ENCODE peak calls at places on chromosomes 2 and 18, in six cellular contexts. B is uterus, T is right lobe of liver, A is tibial nerve, C is A549, P is adrenal gland. W is an unnamed sample. For H3K4me1, the result is how much of the 10 kb centered on the place peaks cover.

GRCh38 chr18:74453011-74453571 is 4.0 kb downstream of the DIPK1C start:
- DNase-seq in P (peak), A (no peak), T (no peak), B (no peak), C (no peak), W (no peak)

GRCh38 chr2:10412380-10412779 is 35.7 kb downstream of the ODC1 start:
- DNase-seq in A (no peak), B (no peak), T (no peak), C (no peak), P (no peak), W (peak)

GRCh38 chr18:53033128-53033527 is 693.1 kb downstream of the DCC start:
- DNase-seq in P (no peak), A (no peak), B (no peak), C (no peak), T (no peak), W (no peak)

GRCh38 chr2:217433522-217433921 is 569.3 kb downstream of the TNS1 start:
- DNase-seq in C (no peak), B (peak), T (no peak), P (peak), A (no peak), W (no peak)

GRCh38 chr2:30737326-30737610 is 70.0 kb downstream of the CAPN13 start:
- DNase-seq in B (no peak), A (no peak), P (no peak), T (no peak), C (no peak), W (no peak)

GRCh38 chr18:36419188-36419912 is 121.8 kb downstream of the FHOD3 start:
- DNase-seq in B (no peak), A (no peak), C (no peak), P (no peak), T (no peak), W (no peak)

GRCh38 chr2:64021578-64021977 is 2.4 kb upstream of the VPS54 start:
- DNase-seq in P (no peak), C (no peak), T (no peak), A (no peak), B (no peak), W (no peak)

GRCh38 chr18:26470011-26470637 is 78.2 kb downstream of the KCTD1 start:
- DNase-seq in A (no peak), C (no peak), P (no peak), B (no peak), T (no peak), W (no peak)

GRCh38 chr2:84906900-84907714 is 1.7 kb downstream of the TMSB10 start:
- DNase-seq in A (no peak), T (peak), B (peak), C (peak), P (peak), W (peak)

GRCh38 chr2:144078091-144078490 is 441.8 kb downstream of the ZEB2 start:
- DNase-seq in B (no peak), A (no peak), T (no peak), C (no peak), P (no peak), W (no peak)

GRCh38 chr2:127464470-127465257 is 46.4 kb downstream of the PROC start:
- DNase-seq in A (no peak), T (no peak), P (no peak), B (no peak), C (no peak), W (no peak)

GRCh38 chr2:192827735-192828134 is 633.0 kb upstream of the TMEFF2 start:
- DNase-seq in T (peak), C (no peak), B (no peak), P (no peak), A (no peak), W (peak)

GRCh38 chr18:21305621-21306020 is 63.6 kb downstream of the GREB1L start:
- DNase-seq in C (no peak), A (no peak), P (no peak), T (no peak), B (no peak), W (no peak)

GRCh38 chr2:231615058-231615671 is 22.5 kb downstream of the TEX44 start:
- DNase-seq in C (no peak), A (no peak), B (no peak), P (no peak), T (peak), W (peak)
- H3K4me3 ChIP-seq in C (no peak), A (peak), B (peak), P (peak), T (peak), W (peak)

GRCh38 chr2:109032229-109032800 is 43.3 kb upstream of the EDAR start:
- DNase-seq in B (no peak), A (no peak), C (no peak), P (no peak), T (no peak), W (no peak)
- H3K4me1 ChIP-seq in B (under half), A (under half), C (under half), P (under half), T (under half), W (under half)

GRCh38 chr2:11552260-11552638 is 18.4 kb downstream of the GREB1 start:
- DNase-seq in C (no peak), A (no peak), T (no peak), P (no peak), B (no peak), W (no peak)
- TF ChIP-seq POLR2A in C (no peak), A (no peak), T (no peak), P (no peak), B (no peak), W (no peak)

GRCh38 chr2:44951714-44952113 is 10.2 kb downstream of the SIX3 start:
- DNase-seq in B (no peak), T (no peak), A (no peak), P (no peak), C (no peak), W (no peak)
- H3K4me3 ChIP-seq in B (no peak), T (peak), A (peak), P (peak), C (peak), W (peak)

GRCh38 chr2:65114921-65115320 is 15.0 kb downstream of the RAB1A start:
- DNase-seq in P (no peak), C (no peak), T (no peak), A (no peak), B (no peak), W (no peak)
- H3K4me1 ChIP-seq in P (under half), C (under half), T (under half), A (under half), B (under half), W (half or more)

DNA sequence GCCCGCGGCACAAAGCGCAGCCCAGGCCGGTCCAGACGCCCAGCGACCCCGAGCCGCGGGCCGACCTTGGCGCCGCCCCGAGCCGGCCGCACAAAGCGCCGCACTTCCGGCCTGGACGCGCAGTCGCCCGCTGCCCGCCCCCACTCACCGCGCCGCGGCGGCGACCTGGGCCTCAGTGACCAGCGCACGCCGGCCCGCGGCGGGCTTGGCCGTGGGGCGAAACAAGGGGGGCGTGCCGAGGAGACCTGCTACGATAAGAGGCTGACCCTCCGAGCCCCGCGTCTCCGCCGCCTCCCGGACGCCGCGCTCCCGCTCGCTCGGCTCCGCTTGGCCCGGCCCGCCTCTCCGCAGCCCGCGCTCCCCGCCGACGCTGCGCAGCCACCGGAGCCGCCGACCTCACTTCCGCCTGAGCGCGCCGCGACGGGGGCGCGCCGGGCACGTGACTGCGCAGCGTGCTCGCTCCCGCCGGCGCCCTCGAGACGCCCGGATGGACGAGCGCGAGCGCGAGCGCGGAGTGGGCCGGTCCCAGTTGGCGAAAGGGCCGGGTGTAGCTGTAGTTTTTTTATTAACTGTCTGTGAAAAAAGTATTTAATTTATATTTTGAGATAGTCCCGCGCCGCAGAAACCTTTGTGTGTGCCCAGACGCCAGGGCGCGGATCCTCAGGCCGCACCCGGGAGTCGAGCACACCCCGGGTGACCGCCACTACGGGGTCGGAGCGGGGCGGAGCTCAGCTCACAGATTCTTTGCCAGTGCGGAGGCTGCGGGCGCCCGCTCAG is at the start of gene FAM168B:
- DNase-seq in T (peak), A (peak), C (peak), B (peak), P (peak), W (peak)
- TF ChIP-seq POLR2A in T (peak), A (peak), C (peak), B (peak), P (peak), W (peak)

GRCh38 chr2:159513745-159514144 is 102.6 kb downstream of the BAZ2B start:
- DNase-seq in B (no peak), T (no peak), C (no peak), P (no peak), A (no peak), W (no peak)

GRCh38 chr2:159521272-159521671 is 95.1 kb downstream of the BAZ2B start:
- DNase-seq in B (no peak), T (no peak), C (no peak), A (no peak), P (no peak), W (no peak)

GRCh38 chr2:159516241-159516758 is 100.0 kb downstream of the BAZ2B start:
- DNase-seq in A (no peak), T (no peak), C (peak), P (no peak), B (no peak), W (peak)

GRCh38 chr2:159515482-159515881 is 100.9 kb downstream of the BAZ2B start:
- DNase-seq in C (no peak), B (no peak), P (no peak), A (no peak), T (no peak), W (no peak)

GRCh38 chr2:159518321-159519005 is 97.9 kb downstream of the BAZ2B start:
- DNase-seq in C (no peak), B (no peak), P (no peak), T (no peak), A (no peak), W (no peak)
- H3K4me3 ChIP-seq in C (no peak), B (no peak), P (no peak), T (no peak), A (no peak), W (no peak)

GRCh38 chr2:96877513-96878159 is 7.8 kb upstream of the SEMA4C start:
- DNase-seq in T (no peak), B (no peak), A (no peak), C (no peak), P (no peak), W (no peak)

GRCh38 chr2:96879545-96880040 is 9.7 kb upstream of the SEMA4C start:
- DNase-seq in C (no peak), T (no peak), A (no peak), P (no peak), B (no peak), W (no peak)

GRCh38 chr2:96876811-96877437 is 7.0 kb upstream of the SEMA4C start:
- DNase-seq in A (no peak), B (no peak), P (no peak), T (no peak), C (no peak), W (no peak)

GRCh38 chr2:96878796-96879544 is 9.1 kb upstream of the SEMA4C start:
- DNase-seq in A (no peak), P (no peak), T (no peak), B (no peak), C (no peak), W (no peak)

GRCh38 chr2:96878171-96878570 is 8.3 kb upstream of the SEMA4C start:
- DNase-seq in T (no peak), P (no peak), B (no peak), A (no peak), C (no peak), W (no peak)
- H3K4me1 ChIP-seq in T (under half), P (under half), B (under half), A (under half), C (under half), W (under half)

GRCh38 chr2:241891315-241891987 is 21.9 kb downstream of the RTP5 start:
- DNase-seq in B (no peak), T (peak), C (no peak), A (no peak), P (no peak), W (no peak)
- TF ChIP-seq POLR2A in B (no peak), T (no peak), C (no peak), A (no peak), P (no peak), W (no peak)